ENCODE peak calls at places on chromosomes 3 and 15, in four cellular contexts. C is NCI-H1092 treated with DMSO at 0.1 percent for 48 hours, E is left ventricle myocardium superior, Q is NCI-H1105. A is an unnamed sample.
A peak's percentile ranks its signal among the peaks of the same experiment; 100 is the strongest.

GRCh38 chr3:65685621-65686020 is 353.1 kb downstream of the MAGI1 start:
- DNase-seq in C (peak; percentile 1), E (no peak), Q (no peak), A (peak; percentile 67)

GRCh38 chr3:148034353-148034752 is 625.2 kb downstream of the ZIC1 start:
- DNase-seq in C (no peak), E (no peak), Q (no peak), A (no peak)

GRCh38 chr3:106194726-106195125 is 325.9 kb upstream of the CBLB start:
- DNase-seq in C (no peak), E (no peak), Q (no peak), A (no peak)

GRCh38 chr3:23575697-23576096 is 230.1 kb upstream of the UBE2E1 start:
- DNase-seq in C (no peak), E (no peak), Q (no peak), A (no peak)

GRCh38 chr3:65950340-65951326 is 88.1 kb downstream of the MAGI1 start:
- DNase-seq in C (no peak), E (no peak), Q (no peak), A (no peak)

GRCh38 chr3:64368163-64369025 is 143.1 kb upstream of the PRICKLE2 start:
- DNase-seq in C (no peak), E (no peak), Q (no peak), A (no peak)

GRCh38 chr3:195811756-195812155 is at the start of gene MUC4:
- DNase-seq in C (no peak), E (no peak), Q (no peak), A (no peak)

GRCh38 chr3:160185711-160186110 is 39.5 kb upstream of the C3orf80 start:
- DNase-seq in C (no peak), E (no peak), Q (no peak), A (no peak)

GRCh38 chr3:182729903-182730674 is 63.2 kb upstream of the ATP11B start:
- DNase-seq in C (no peak), E (no peak), Q (no peak), A (no peak)

GRCh38 chr3:4394048-4394447 is 73.0 kb downstream of the SUMF1 start:
- DNase-seq in C (no peak), E (no peak), Q (no peak), A (no peak)

GRCh38 chr3:154783053-154784037 is 296.8 kb upstream of the MME start:
- DNase-seq in C (no peak), E (no peak), Q (no peak), A (no peak)

GRCh38 chr3:18415132-18415531 is 10.0 kb downstream of the SATB1 start:
- DNase-seq in C (no peak), E (no peak), Q (no peak), A (no peak)

GRCh38 chr15:28079313-28079969 is 19.7 kb downstream of the OCA2 start:
- DNase-seq in C (no peak), E (no peak), Q (no peak), A (no peak)

GRCh38 chr3:172752651-172753050 is 2.1 kb downstream of the ECT2 start:
- DNase-seq in C (no peak), E (no peak), Q (no peak), A (no peak)

GRCh38 chr15:70083423-70083822 is 14.3 kb downstream of the TLE3 start:
- DNase-seq in C (no peak), E (no peak), Q (no peak), A (no peak)

GRCh38 chr3:141056716-141057115 is 5.6 kb downstream of the SPSB4 start:
- DNase-seq in C (peak; percentile 14), E (peak; percentile 53), Q (no peak), A (peak; percentile 20)